ENCODE peak calls at places on chromosomes 3 and 15, in four cellular contexts. F, O, N and V are unnamed samples.

GRCh38 chr3:182755308-182756106 is 37.8 kb upstream of the ATP11B start:
- DNase-seq in F (no peak), N (peak), O (no peak), V (no peak)

GRCh38 chr3:192899540-192899982 is 18.1 kb downstream of the MB21D2 start:
- DNase-seq in F (peak), N (peak), O (no peak), V (peak)

GRCh38 chr15:69080203-69080957 is 65.9 kb downstream of the NOX5 start:
- DNase-seq in N (peak), F (peak), O (peak), V (peak)

GRCh38 chr15:60590935-60591490 is 112.1 kb upstream of the ICE2 start:
- DNase-seq in O (peak), F (peak), N (peak), V (no peak)

GRCh38 chr3:43161684-43162512 is 56.0 kb upstream of the POMGNT2 start:
- DNase-seq in F (peak), N (peak), O (peak), V (peak)

GRCh38 chr15:78321041-78321570 is 19.0 kb upstream of the CRABP1 start:
- DNase-seq in N (no peak), F (no peak), O (no peak), V (no peak)

GRCh38 chr3:12918231-12918630 is 76.9 kb upstream of the RPL32 start:
- DNase-seq in O (no peak), N (no peak), F (peak), V (no peak)

GRCh38 chr15:97168704-97169475 is 791.6 kb upstream of the ARRDC4 start:
- DNase-seq in N (no peak), O (no peak), F (peak), V (peak)

GRCh38 chr3:71318459-71318827 is 265.1 kb downstream of the FOXP1 start:
- DNase-seq in F (no peak), O (no peak), N (no peak), V (no peak)

GRCh38 chr3:114356084-114357009 is 62.5 kb downstream of the TIGIT start:
- DNase-seq in N (no peak), O (no peak), F (no peak), V (no peak)

GRCh38 chr15:48897144-48897814 is 19.3 kb downstream of the EID1 start:
- DNase-seq in O (no peak), N (peak), F (no peak), V (peak)

GRCh38 chr3:143604402-143604801 is 243.9 kb downstream of the SLC9A9 start:
- DNase-seq in N (no peak), F (no peak), O (no peak), V (no peak)

GRCh38 chr3:143603774-143604173 is 244.5 kb downstream of the SLC9A9 start:
- DNase-seq in F (no peak), N (no peak), O (no peak), V (no peak)

GRCh38 chr3:143601738-143602480 is 246.4 kb downstream of the SLC9A9 start:
- DNase-seq in O (peak), F (peak), N (peak), V (peak)

GRCh38 chr3:143605661-143605950 is 242.7 kb downstream of the SLC9A9 start:
- DNase-seq in O (no peak), N (no peak), F (no peak), V (no peak)

GRCh38 chr3:143604849-143605660 is 243.2 kb downstream of the SLC9A9 start:
- DNase-seq in O (no peak), N (no peak), F (no peak), V (no peak)
- TF ChIP-seq CTCF in O (no peak), N (no peak), F (no peak), V (no peak)

DNA sequence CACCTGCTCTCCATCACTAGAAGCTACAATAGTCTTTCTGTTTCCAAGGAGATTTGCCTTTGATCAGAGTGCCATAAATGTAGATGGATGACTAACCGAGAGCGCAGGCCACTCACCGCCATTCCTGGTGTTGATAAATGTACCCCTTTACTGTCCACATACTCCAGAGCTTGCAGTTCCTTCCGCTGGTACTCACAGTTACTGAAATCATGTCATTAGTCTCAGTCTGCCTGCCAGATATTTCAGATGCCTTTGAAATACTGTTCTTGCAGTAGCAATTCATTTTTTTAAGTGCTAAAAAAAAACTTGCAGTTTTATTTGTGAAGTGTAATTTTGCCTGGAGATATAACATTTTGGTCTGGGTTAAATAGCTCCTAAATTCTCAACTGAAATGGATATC is 72.3 kb downstream of the BLM start:
- DNase-seq in O (no peak), F (no peak), N (no peak), V (no peak)
- TF ChIP-seq CTCF in O (no peak), F (no peak), N (no peak), V (no peak)

DNA sequence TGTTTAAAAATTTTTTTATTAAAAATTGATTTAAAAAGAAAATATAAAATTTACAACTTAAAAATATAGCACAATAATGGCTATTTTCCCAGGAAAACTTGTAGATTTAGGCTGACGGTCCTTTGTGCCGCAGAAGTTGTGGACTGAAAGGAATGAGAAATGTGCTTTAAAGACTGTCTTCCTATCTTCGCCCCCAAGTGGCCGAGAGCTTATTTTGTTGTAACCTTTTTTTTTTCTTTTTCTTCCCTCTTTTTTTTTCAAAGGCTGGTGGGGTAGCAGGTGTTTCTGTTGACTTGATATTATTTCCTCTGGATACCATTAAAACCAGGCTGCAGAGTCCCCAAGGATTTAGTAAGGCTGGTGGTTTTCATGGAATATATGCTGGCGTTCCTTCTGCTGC is 15.5 kb downstream of the SLC25A26 start:
- DNase-seq in O (no peak), N (peak), F (no peak), V (peak)
- TF ChIP-seq CTCF in O (no peak), N (peak), F (no peak), V (no peak)

DNA sequence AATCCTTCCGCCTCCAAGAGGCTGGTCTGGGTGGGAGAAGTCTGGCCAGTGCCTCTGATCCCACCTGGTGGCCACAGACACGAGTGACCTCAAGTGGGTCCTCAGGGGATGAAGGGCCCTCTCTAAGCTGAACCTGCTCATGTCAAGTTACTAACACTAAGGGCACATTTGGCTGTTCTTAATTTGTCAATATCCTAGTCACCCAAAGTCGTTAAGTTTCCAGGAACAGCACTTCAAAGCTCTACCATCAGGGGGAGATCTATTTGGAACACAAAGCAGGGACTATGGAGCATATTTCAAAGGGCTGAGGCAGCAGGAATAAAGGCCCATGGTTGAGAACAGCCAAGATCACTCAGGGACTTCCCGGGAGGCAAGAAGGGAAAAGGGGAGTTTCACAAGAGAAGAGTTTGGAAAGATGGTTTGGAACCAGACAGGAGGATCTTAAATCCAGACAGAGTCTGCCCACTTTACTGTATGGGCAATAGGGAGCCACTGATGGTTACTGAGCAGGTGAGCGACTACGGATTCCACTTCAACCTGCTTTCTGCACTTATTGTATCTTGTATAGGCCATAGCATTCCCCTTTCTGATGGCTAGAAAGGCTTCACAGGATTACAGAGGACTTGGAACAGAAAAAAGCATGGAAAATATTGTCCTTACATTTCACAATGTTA is 13.7 kb downstream of the OXTR start:
- DNase-seq in N (peak), O (no peak), F (no peak), V (peak)
- TF ChIP-seq CTCF in N (peak), O (no peak), F (peak), V (no peak)

DNA sequence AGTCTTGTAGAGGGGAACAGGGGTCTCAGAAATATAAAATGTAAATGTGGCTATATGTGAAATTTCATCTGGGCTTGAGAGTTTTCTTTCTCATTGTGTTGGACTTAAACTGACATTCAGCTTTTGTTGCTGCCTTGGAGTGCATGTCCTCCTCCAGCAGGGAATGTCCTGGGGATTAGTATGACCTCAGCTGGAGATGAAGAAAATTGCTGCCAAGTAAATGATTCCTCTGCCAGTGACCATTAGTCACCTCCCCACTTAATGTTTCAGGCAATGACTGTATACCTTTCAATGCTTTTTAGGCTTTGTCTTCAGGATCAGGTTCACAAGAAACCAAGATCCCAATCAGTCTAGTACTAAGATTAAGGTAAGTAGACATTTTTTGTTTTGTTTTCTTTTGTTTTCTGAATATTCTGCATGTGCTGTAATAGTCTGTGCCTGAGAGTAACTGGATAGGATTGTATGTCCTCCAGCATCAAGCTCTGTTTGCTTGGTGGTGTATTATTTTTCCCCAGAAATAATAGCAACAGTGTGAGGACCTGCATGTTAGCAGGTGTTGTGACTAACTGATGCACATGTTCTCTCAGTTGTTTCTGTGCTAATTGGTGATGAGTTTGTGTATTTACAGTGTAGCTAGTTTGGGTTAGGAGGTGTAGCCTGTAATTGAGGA is 18.1 kb upstream of the SLC22A13 start:
- DNase-seq in O (peak), F (peak), N (peak), V (peak)
- TF ChIP-seq CTCF in O (peak), F (peak), N (peak), V (peak)

GRCh38 chr3:102745881-102746280 is 311.1 kb downstream of the ZPLD1 start:
- DNase-seq in F (peak), N (no peak), O (no peak), V (peak)
- TF ChIP-seq CTCF in F (peak), N (no peak), O (no peak), V (peak)

GRCh38 chr3:25652921-25653320 is 11.8 kb downstream of the TOP2B start:
- DNase-seq in F (no peak), O (no peak), N (no peak), V (no peak)

GRCh38 chr3:25657293-25657692 is 7.4 kb downstream of the TOP2B start:
- DNase-seq in F (no peak), O (no peak), N (no peak), V (no peak)

GRCh38 chr3:25655659-25656058 is 9.0 kb downstream of the TOP2B start:
- DNase-seq in F (no peak), O (no peak), N (no peak), V (no peak)

GRCh38 chr3:25653322-25653721 is 11.4 kb downstream of the TOP2B start:
- DNase-seq in F (no peak), O (no peak), N (no peak), V (no peak)

GRCh38 chr3:25654576-25654975 is 10.1 kb downstream of the TOP2B start:
- DNase-seq in N (no peak), O (no peak), F (no peak), V (no peak)
- TF ChIP-seq CTCF in N (no peak), O (no peak), F (no peak), V (no peak)

GRCh38 chr3:68984011-68984410 is 29.5 kb downstream of the EOGT start:
- DNase-seq in F (no peak), N (no peak), O (no peak), V (no peak)

GRCh38 chr3:68987322-68987721 is 26.2 kb downstream of the EOGT start:
- DNase-seq in F (no peak), O (no peak), N (no peak), V (no peak)

GRCh38 chr3:68986496-68987208 is 26.8 kb downstream of the EOGT start:
- DNase-seq in F (no peak), N (no peak), O (no peak), V (no peak)

GRCh38 chr3:68988740-68989139 is 24.7 kb downstream of the EOGT start:
- DNase-seq in F (no peak), O (no peak), N (no peak), V (no peak)

GRCh38 chr3:68985391-68985790 is 28.1 kb downstream of the EOGT start:
- DNase-seq in N (no peak), F (no peak), O (no peak), V (no peak)
- TF ChIP-seq CTCF in N (no peak), F (no peak), O (no peak), V (no peak)

GRCh38 chr3:129627350-129628168 is 21.1 kb upstream of the PLXND1 start:
- DNase-seq in O (peak), N (peak), F (peak), V (peak)

GRCh38 chr3:129625071-129625874 is 18.8 kb upstream of the PLXND1 start:
- DNase-seq in F (no peak), O (no peak), N (no peak), V (peak)

GRCh38 chr3:129626744-129627349 is 20.4 kb upstream of the PLXND1 start:
- DNase-seq in F (peak), O (peak), N (peak), V (peak)

GRCh38 chr3:129629011-129629410 is 22.5 kb upstream of the PLXND1 start:
- DNase-seq in N (no peak), O (no peak), F (no peak), V (no peak)

GRCh38 chr3:129628169-129628522 is 21.7 kb upstream of the PLXND1 start:
- DNase-seq in F (no peak), O (no peak), N (peak), V (no peak)
- TF ChIP-seq CTCF in F (no peak), O (peak), N (no peak), V (no peak)

GRCh38 chr3:10448544-10448943 is 56.8 kb downstream of the ATP2B2 start:
- DNase-seq in O (no peak), F (no peak), N (no peak), V (no peak)

GRCh38 chr3:10453764-10454163 is 51.6 kb downstream of the ATP2B2 start:
- DNase-seq in O (no peak), F (no peak), N (no peak), V (no peak)

GRCh38 chr3:10447527-10448260 is 57.7 kb downstream of the ATP2B2 start:
- DNase-seq in N (no peak), O (no peak), F (no peak), V (no peak)

GRCh38 chr3:10449436-10449835 is 56.0 kb downstream of the ATP2B2 start:
- DNase-seq in N (no peak), F (no peak), O (no peak), V (no peak)

DNA sequence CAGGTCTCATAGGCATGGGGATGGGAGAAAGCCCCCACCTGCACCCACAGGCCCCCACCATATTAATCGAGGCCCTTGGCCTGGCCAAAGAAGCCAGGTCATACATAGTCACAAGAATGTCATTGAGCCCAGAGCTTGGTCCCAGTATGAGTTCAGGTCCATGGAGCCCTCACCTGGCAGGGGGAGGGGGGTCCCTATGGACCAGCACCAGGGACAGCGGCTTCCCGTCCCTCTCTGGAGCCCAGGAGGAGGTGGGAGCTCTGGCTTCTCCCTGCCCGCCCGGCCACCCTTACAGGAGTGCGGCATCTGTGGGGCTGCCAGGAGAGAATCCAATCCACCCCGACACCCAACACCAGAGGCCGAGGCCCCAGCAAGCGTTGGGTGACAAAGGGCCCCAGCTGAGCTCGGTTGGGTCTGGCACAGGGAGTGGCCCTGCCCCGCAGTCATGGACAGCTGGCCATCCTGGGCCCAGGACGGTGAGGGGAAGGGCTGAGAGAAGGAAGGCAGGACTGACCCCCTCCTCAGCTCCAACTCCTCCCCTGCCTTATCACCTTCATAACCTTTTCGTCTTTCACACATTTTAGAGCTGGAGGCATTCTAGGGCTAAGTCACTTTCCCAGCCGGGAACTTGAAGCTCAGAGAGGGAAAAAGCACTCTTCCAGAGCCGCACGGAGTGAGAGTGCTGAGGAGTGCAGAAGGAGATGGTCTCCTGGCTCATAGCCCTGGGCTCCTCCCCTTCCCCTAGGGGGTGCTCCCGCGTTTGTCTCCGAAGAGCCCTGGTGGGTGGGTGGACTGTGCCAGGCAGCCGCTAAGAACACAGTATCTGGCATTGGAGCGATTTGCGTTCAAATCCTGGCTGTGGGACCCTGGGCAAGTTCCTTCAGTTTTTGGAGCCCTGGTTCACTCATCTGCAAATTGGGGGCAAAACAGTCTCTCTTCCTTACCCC is 54.6 kb downstream of the ATP2B2 start:
- DNase-seq in N (no peak), O (no peak), F (no peak), V (no peak)
- TF ChIP-seq CTCF in N (no peak), O (no peak), F (no peak), V (no peak)